ENCODE peak calls at places on chromosomes 12 and 14, in ten cellular contexts. D is A673; V is prostate gland; K is osteoblast; J is brain microvascular endothelial cell; P is Peyer's patch; L is HL-60; U is CD8-positive, alpha-beta T cell; X is H1; O is stomach. M is an unnamed sample.

GRCh38 chr14:54676822-54677708 is 110.1 kb downstream of the SAMD4A start:
- DNase-seq in D (peak), V (no peak), K (peak), J (peak), P (no peak), L (no peak), U (no peak), X (no peak), O (no peak), M (no peak)

GRCh38 chr12:25495336-25496097 is 57.6 kb downstream of the LMNTD1 start:
- DNase-seq in D (no peak), V (no peak), K (peak), J (peak), P (no peak), L (no peak), U (no peak), X (no peak), O (no peak), M (no peak)

GRCh38 chr14:40855343-40855742 is 751.3 kb upstream of the LRFN5 start:
- DNase-seq in D (no peak), V (no peak), K (no peak), J (no peak), P (no peak), L (no peak), U (no peak), X (no peak), O (no peak), M (no peak)

GRCh38 chr12:82366182-82366581 is 7.9 kb downstream of the METTL25 start:
- DNase-seq in D (peak), V (no peak), K (no peak), J (peak), P (no peak), L (no peak), U (no peak), X (no peak), O (no peak), M (no peak)

GRCh38 chr14:92465353-92466067 is 48.1 kb upstream of the RIN3 start:
- DNase-seq in D (no peak), V (no peak), K (no peak), J (no peak), P (no peak), L (no peak), U (no peak), X (no peak), O (no peak), M (no peak)

GRCh38 chr14:74655597-74656389 is 43.8 kb upstream of the LTBP2 start:
- DNase-seq in D (no peak), V (no peak), K (no peak), J (peak), P (no peak), L (no peak), U (no peak), X (no peak), O (no peak), M (no peak)

GRCh38 chr12:16349132-16349463 is 1.7 kb downstream of the MGST1 start:
- DNase-seq in D (no peak), V (peak), K (peak), J (peak), P (no peak), L (peak), U (no peak), X (no peak), O (peak), M (peak)

GRCh38 chr14:77120771-77121743 is 20.5 kb downstream of the ZDHHC22 start:
- DNase-seq in D (no peak), V (no peak), K (peak), J (no peak), P (peak), L (no peak), U (peak), X (no peak), O (peak), M (no peak)

GRCh38 chr14:71166434-71166833 is 259.2 kb downstream of the PCNX1 start:
- DNase-seq in D (peak), V (no peak), K (peak), J (peak), P (no peak), L (no peak), U (no peak), X (no peak), O (no peak), M (no peak)

GRCh38 chr14:104548802-104549535 is 30.6 kb upstream of the C14orf180 start:
- DNase-seq in D (no peak), V (no peak), K (peak), J (no peak), P (no peak), L (no peak), U (no peak), X (peak), O (no peak), M (no peak)

GRCh38 chr14:75247286-75247922 is 31.2 kb upstream of the FOS start:
- DNase-seq in D (peak), V (no peak), K (peak), J (no peak), P (peak), L (no peak), U (peak), X (no peak), O (no peak), M (peak)

GRCh38 chr12:64660237-64661018 is 50.1 kb downstream of the RASSF3 start:
- DNase-seq in D (no peak), V (no peak), K (no peak), J (no peak), P (peak), L (no peak), U (no peak), X (no peak), O (no peak), M (no peak)

GRCh38 chr14:52015411-52016030 is 26.2 kb downstream of the RTRAF start:
- DNase-seq in D (peak), V (no peak), K (peak), J (peak), P (no peak), L (peak), U (no peak), X (peak), O (peak), M (no peak)

GRCh38 chr14:100653409-100653808 is 66.2 kb upstream of the BEGAIN start:
- DNase-seq in D (peak), V (no peak), K (peak), J (no peak), P (no peak), L (peak), U (peak), X (peak), O (no peak), M (no peak)
- TF ChIP-seq CTCF in D (peak), V (no peak), K (peak), J (peak), P (peak), L (peak), U (peak), X (peak), O (no peak), M (peak)

GRCh38 chr12:124452576-124453391 is 114.6 kb downstream of the NCOR2 start:
- DNase-seq in D (no peak), V (no peak), K (no peak), J (no peak), P (no peak), L (no peak), U (no peak), X (no peak), O (no peak), M (no peak)
- H3K4me3 ChIP-seq in D (no peak), V (no peak), K (no peak), J (no peak), P (no peak), L (no peak), U (peak), X (no peak), O (no peak), M (peak)

DNA sequence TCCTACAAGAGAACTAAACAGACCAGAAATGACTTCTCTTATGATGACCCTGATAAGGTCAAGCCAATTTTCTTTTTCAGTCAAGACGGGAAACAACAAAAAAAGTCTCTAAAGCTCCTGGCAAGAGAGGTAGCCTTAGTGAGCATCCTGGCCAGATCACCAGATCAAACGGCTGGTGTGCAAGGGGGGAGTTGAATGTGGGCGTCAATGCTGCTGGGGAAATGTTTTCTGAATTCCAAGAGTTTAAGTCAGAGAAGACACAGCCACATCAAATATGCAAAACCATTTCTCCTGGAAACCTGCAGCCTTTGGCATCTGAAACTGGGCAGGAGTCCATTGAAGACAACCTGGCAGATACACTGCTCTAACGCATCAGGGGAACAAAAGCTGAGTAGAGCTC is 16.0 kb upstream of the SELPLG start:
- DNase-seq in D (no peak), V (no peak), K (peak), J (peak), P (no peak), L (no peak), U (no peak), X (no peak), O (no peak), M (no peak)
- H3K27ac ChIP-seq in D (no peak), V (no peak), K (peak), J (peak), P (no peak), L (no peak), U (no peak), X (no peak), O (no peak), M (peak)

GRCh38 chr14:100906420-100906819 is 2.9 kb upstream of the RTL1 start:
- DNase-seq in D (no peak), V (no peak), K (no peak), J (no peak), P (no peak), L (no peak), U (no peak), X (peak), O (no peak), M (peak)

GRCh38 chr14:100902792-100903191 is 730 bp downstream of the RTL1 start:
- DNase-seq in D (no peak), V (no peak), K (peak), J (no peak), P (no peak), L (no peak), U (no peak), X (peak), O (no peak), M (no peak)

GRCh38 chr14:100905166-100905565 is 1.6 kb upstream of the RTL1 start:
- DNase-seq in D (no peak), V (no peak), K (peak), J (no peak), P (no peak), L (no peak), U (no peak), X (peak), O (no peak), M (no peak)

GRCh38 chr14:100903672-100904185 is at the start of gene RTL1:
- DNase-seq in D (no peak), V (no peak), K (no peak), J (no peak), P (no peak), L (no peak), U (no peak), X (peak), O (no peak), M (no peak)

DNA sequence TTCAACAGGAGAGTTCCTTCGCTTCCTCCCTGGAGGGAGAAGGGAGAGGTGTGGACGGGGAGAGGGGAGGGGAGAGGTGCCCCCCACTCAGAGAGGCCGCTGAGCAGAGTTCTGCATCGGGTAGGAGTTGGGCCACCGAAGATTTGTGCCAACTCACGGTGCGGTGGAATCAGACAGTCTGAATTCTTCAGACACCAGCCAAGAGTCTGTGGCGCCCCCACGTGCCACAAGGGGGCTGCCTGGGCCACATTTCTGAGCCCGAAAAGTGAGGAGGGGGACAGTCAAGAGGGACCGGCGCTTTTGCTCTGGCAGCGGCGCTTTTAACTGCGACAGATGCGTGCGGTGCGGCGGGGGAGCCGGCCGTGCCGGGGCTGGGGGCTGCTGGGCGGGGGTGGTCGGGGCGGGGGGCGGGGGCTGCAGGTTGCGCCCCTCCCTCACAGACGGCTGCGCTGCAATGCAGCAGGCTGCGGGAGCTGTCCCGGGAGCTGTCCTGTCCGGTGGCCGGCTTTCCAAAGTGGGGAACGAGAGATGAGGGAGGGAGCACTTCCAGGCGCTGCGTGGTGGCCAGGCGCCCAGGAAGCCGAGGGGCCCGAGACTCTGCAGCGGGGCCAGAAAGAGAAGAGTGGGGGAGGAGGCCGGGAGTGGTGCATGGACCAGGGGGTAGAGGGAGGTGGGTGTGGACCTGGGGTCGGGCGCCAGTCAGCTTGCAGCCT is 941 bp upstream of the RTL1 start:
- DNase-seq in D (peak), V (no peak), K (peak), J (no peak), P (no peak), L (no peak), U (no peak), X (peak), O (no peak), M (peak)
- TF ChIP-seq CTCF in D (peak), V (no peak), K (peak), J (peak), P (no peak), L (no peak), U (no peak), X (peak), O (no peak), M (no peak)

DNA sequence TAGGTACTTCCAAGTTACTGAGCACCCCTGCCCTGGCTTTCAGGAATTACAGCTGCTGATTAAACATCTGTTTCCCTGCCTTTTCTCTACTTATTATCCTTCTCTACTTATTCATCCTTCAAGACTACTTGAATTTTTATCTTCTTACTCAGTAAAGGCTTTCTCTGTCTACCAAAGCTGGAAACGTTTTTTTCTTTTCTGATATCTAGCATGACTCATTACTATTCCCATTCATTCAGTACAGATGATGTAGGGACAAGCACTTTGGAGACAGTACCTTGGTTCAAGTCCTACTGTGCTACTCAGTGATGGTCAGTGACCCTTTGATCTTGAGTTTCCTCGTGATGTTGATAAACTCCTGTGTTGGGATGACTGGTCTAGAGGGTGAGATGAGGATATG is 848.7 kb downstream of the NRXN3 start:
- DNase-seq in D (no peak), V (no peak), K (peak), J (peak), P (no peak), L (no peak), U (no peak), X (no peak), O (no peak), M (no peak)
- H3K4me3 ChIP-seq in D (no peak), V (no peak), K (no peak), J (no peak), P (no peak), L (no peak), U (no peak), X (no peak), O (no peak), M (no peak)